ENCODE peak calls at places on chromosome 20, in four cellular contexts. C is SK-N-SH, S is psoas muscle, Q is lower lobe of right lung. V is an unnamed sample.

GRCh38 chr20:59618131-59618530 is 13.8 kb downstream of the PHACTR3 start:
- DNase-seq in C (peak; percentile 41), Q (no peak), S (no peak), V (peak; percentile 28)

GRCh38 chr20:33093074-33093473 is 13.6 kb downstream of the BPIFB4 start:
- DNase-seq in C (no peak), S (no peak), Q (no peak), V (no peak)

GRCh38 chr20:5973172-5973571 is 22.7 kb downstream of the MCM8 start:
- DNase-seq in S (no peak), Q (no peak), C (no peak), V (no peak)

GRCh38 chr20:61134286-61135035 is 117.6 kb upstream of the CDH4 start:
- DNase-seq in S (no peak), C (no peak), Q (no peak), V (no peak)

GRCh38 chr20:19252670-19253120 is 40.3 kb downstream of the SLC24A3 start:
- DNase-seq in Q (peak; percentile 68), C (no peak), S (peak; percentile 60), V (no peak)

GRCh38 chr20:57938158-57939108 is 228.6 kb upstream of the PMEPA1 start:
- DNase-seq in C (no peak), S (no peak), Q (no peak), V (peak; percentile 65)

GRCh38 chr20:43853174-43853803 is 61.4 kb upstream of the TOX2 start:
- DNase-seq in S (no peak), C (no peak), Q (no peak), V (no peak)

GRCh38 chr20:4613184-4613583 is 108.5 kb upstream of the PRND start:
- DNase-seq in S (no peak), C (no peak), Q (no peak), V (no peak)

DNA sequence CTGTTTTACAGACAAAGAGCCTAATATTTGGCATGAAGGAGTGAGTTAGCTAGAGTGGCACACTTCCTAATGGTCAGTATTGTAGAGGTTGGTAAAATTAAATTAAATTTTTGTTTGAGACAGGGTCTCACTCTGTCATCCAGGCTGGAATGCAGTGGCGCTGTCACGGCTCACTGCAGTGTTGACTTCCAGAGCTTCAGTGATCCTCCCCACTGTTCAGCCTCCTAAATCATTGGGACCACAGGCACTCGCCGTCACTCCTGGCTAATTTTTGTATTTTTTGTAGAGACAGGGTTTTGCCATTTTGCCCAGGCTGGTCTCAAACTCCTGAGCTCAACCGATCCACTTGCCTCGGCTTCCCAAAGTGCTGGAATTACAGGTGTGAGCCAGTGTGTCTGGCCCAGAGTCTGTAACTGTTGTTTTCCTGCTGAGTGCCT is 70.9 kb downstream of the SCAND1 start:
- DNase-seq in S (no peak), C (no peak), Q (no peak), V (no peak)
- H3K4me3 ChIP-seq in S (no peak overlapping the region), C (no peak overlapping the region), Q (no peak overlapping the region), V (no peak overlapping the region)

DNA sequence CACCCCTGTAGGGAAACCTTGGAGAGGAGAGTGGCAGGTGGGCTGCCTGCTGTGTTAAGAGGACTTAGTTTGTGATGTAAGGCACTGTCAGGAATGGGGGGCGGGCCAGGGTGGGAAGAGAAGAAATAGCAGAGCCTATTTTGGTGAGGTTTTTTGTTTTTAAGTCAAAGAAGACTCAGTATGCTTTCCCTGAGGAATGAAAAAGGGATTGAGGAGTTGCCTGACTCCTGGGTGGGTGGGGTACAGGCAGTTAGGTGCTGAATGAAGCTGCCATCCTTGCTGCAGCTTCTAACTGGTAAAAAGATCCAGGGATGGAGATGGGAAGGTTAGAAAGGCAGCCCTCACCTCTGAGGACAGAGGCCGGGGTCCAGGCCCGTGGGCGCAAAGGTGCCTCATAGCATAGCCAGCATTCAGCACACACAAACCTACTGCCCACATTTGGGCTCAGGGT is 37.9 kb downstream of the PLCG1 start:
- DNase-seq in C (no peak), S (peak; percentile 28), Q (no peak), V (peak; percentile 1)
- H3K36me3 ChIP-seq in C (peaks cover 34% of the 10 kb centered on the region), S (no peaks in the 10 kb centered on the region), Q (peaks cover 69% of the 10 kb centered on the region), V (peaks cover 50% of the 10 kb centered on the region)

DNA sequence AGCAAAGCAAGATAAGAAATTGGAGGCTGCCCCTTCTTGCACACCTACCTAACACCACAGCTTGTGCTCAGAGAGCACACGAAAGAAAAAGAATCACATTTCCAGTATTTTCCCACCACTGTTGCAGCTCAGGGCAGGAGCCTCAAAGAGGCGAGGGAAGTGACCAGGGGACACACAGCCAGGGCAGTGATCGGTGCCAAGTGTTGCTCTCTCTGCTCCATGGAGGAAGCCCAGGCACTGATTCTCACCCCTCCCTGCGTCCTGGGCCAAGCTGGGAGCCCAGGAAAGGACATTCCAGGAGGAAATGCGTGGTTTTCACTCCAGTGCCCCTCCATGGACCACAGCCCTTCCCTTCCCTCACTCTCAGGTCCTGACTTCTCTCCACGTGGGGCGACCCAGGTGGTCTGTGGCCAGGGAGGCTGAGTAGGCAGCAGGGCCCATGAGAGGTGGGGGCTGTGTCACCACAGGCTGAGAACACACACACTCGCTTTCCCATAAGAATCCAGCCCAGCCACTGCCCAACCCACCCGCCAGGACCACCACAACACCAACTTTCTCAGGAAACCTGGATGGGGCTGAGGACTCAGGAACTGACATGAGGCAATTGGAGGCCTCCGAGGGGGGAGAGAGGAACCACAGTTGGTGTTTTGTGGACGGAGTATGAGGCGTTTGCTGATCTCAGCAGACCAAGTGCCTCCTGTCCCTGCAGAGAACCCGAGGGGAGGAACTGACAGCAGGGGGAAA is 81.7 kb upstream of the MAFB start:
- DNase-seq in S (no peak), C (no peak), Q (no peak), V (no peak)
- H3K4me3 ChIP-seq in S (no peak overlapping the region), C (no peak overlapping the region), Q (no peak overlapping the region), V (no peak overlapping the region)

DNA sequence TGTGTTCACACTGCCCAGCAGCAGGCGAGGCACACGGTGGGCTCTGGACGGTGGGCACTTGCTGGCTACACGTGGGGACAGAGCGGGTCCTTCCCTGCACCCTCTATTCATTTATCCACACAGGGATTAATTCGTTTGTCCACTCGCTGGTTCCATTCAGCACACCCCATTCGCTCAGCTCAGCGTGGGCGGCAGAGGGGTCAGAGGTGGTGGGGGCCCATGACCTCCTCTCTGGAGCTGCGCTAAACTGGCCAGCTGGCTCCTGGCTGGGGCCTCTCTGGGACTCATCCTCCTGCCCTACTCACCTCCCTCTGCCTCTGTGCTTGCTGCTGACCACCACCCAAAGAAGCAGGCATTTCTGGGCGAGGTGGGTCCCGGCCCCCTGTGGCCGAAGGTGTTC is 21.4 kb upstream of the RBBP8NL start:
- DNase-seq in S (no peak), Q (no peak), C (no peak), V (no peak)
- H3K36me3 ChIP-seq in S (no peaks in the 10 kb centered on the region), Q (no peaks in the 10 kb centered on the region), C (no peaks in the 10 kb centered on the region), V (no peaks in the 10 kb centered on the region)